ENCODE peak calls at places on chromosome 12, in five cellular contexts. Z is neural progenitor cell, O is PC-9, Y is hepatocyte, W is astrocyte. E is an unnamed sample. For H3K4me1, the result is how much of the 10 kb centered on the place peaks cover.

GRCh38 chr12:89636776-89637160 is 71.9 kb downstream of the ATP2B1 start:
- DNase-seq in W (no peak), Z (no peak), Y (no peak), O (no peak), E (no peak)

GRCh38 chr12:130959632-130960031 is 5.9 kb downstream of the ADGRD1 start:
- DNase-seq in Z (no peak), O (no peak), W (no peak), Y (no peak), E (no peak)

GRCh38 chr12:124869011-124869665 is 5.5 kb upstream of the SCARB1 start:
- DNase-seq in O (no peak), Y (no peak), W (no peak), Z (peak), E (no peak)

GRCh38 chr12:26443309-26443708 is 247.9 kb downstream of the SSPN start:
- DNase-seq in W (no peak), Z (no peak), Y (no peak), O (no peak), E (no peak)

GRCh38 chr12:80707830-80708534 is 548 bp downstream of the MYF6 start:
- DNase-seq in W (peak), Z (peak), O (no peak), Y (no peak), E (no peak)

GRCh38 chr12:6434205-6435180 is 10.3 kb upstream of the CD27 start:
- DNase-seq in Y (no peak), Z (no peak), O (no peak), W (no peak), E (no peak)

GRCh38 chr12:122046145-122046544 is 24.5 kb downstream of the BCL7A start:
- DNase-seq in Z (no peak), O (peak), W (no peak), Y (no peak), E (no peak)

GRCh38 chr12:9276990-9277389 is 68.8 kb upstream of the PZP start:
- DNase-seq in Y (no peak), W (no peak), O (no peak), Z (no peak), E (no peak)

GRCh38 chr12:9118161-9118560 is 2.4 kb upstream of the A2M start:
- DNase-seq in O (no peak), Y (no peak), W (no peak), Z (no peak), E (no peak)

GRCh38 chr12:1500095-1500801 is 94.1 kb downstream of the FBXL14 start:
- DNase-seq in O (peak), Y (no peak), Z (no peak), W (peak), E (no peak)

GRCh38 chr12:9039397-9039977 is 50.1 kb downstream of the KLRG1 start:
- DNase-seq in Z (peak), W (peak), O (no peak), Y (peak), E (peak)

GRCh38 chr12:92436847-92437246 is 265.9 kb upstream of the PLEKHG7 start:
- DNase-seq in Z (no peak), O (no peak), W (no peak), Y (no peak), E (no peak)

GRCh38 chr12:95996034-95996658 is at the start of gene HAL:
- DNase-seq in O (no peak), W (no peak), Y (peak), Z (no peak), E (peak)

GRCh38 chr12:24025153-24025798 is 75.8 kb upstream of the SOX5 start:
- DNase-seq in Z (peak), O (no peak), Y (no peak), W (no peak), E (peak)

GRCh38 chr12:79384551-79384950 is 306.2 kb downstream of the PAWR start:
- DNase-seq in W (no peak), Z (no peak), Y (no peak), O (no peak), E (no peak)

GRCh38 chr12:67034110-67034879 is 234.9 kb upstream of the CAND1 start:
- DNase-seq in O (peak), W (peak), Y (no peak), Z (peak), E (no peak)

GRCh38 chr12:64352181-64352580 is 38.4 kb downstream of the C12orf56 start:
- DNase-seq in O (no peak), W (no peak), Z (no peak), Y (no peak), E (peak)

GRCh38 chr12:91127751-91128150 is 16.5 kb upstream of the LUM start:
- DNase-seq in O (no peak), Z (no peak), W (peak), Y (peak), E (no peak)
- H3K4me1 ChIP-seq in O (under half), Z (under half), W (under half), Y (under half), E (under half)

DNA sequence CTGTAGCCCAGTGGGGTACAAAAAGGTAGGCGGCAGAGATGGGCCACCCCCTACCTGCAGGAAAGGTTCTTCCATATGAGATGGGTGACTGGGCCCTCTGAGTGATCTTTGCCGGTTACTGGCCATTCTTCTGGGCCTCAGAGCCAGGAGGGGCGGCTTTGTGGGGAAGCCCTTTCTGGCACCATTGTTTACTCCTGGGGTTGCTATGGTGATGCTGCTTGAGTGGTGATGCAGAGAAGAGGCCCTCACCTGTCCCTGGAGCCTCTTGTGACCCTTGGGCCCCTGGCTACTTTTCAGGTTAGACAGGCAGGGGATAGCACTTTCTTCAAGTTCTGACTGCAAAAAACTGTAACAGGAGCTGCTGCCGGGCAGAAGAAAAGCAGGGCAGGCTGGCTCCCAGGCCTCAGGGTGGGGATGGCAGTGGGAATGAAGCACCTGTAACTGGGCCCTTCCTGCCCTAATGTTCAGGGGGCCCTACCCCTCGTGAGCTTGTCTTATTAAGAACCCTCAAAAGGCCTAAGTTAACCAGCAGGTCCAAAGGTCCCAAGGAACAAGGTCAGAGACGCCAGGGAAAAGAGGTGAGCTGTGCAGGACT is at the start of gene TEX52:
- DNase-seq in W (no peak), Y (peak), O (peak), Z (peak), E (no peak)
- TF ChIP-seq CTCF in W (no peak), Y (no peak), O (no peak), Z (no peak), E (no peak)

GRCh38 chr12:44367916-44368315 is 508.2 kb downstream of the NELL2 start:
- DNase-seq in Y (no peak), Z (no peak), O (no peak), W (no peak), E (no peak)
- TF ChIP-seq EZH2 in Y (no peak), Z (no peak), O (no peak), W (no peak), E (no peak)

GRCh38 chr12:111359914-111360276 is 9.0 kb downstream of the PHETA1 start:
- DNase-seq in O (no peak), Z (no peak), Y (no peak), W (no peak), E (no peak)
- H3K4me1 ChIP-seq in O (under half), Z (under half), Y (under half), W (under half), E (under half)

DNA sequence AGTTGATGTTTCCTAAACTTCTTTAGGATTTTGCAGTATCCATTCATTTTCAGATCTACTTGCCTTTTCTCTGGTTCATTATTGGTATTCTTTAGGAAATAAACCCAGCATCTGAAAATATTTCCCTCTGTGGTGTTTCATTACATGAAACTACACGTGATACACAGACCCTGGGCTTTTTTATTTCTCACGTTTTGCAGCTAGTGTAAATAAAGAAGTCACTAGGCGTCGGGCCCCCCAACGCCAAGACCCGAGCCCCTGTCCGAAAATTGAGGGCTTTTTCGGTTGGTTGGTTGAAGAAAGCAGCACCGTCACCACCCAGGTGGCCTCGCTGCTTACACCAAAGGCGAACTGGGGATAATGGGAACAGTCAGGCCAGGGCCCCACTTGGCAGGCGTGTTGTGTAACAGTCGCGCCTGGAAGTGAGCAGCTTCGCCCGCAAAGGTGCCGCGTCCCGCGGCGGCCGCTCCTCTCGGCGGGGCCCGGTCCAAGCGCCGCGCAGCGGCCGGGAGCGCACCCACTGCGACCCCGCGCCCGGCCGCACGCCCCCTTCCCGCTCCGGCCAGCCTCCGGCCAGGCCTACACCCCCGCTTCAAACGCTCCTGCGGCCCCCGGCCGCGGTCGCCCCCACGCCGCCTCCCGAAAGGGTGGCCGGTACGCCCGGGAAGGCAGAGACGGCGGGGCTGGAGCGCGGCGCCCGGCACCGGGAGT is 1.2 kb downstream of the DUSP16 start:
- DNase-seq in O (peak), Y (no peak), Z (peak), W (peak), E (peak)
- TF ChIP-seq CTCF in O (no peak), Y (no peak), Z (peak), W (no peak), E (no peak)

DNA sequence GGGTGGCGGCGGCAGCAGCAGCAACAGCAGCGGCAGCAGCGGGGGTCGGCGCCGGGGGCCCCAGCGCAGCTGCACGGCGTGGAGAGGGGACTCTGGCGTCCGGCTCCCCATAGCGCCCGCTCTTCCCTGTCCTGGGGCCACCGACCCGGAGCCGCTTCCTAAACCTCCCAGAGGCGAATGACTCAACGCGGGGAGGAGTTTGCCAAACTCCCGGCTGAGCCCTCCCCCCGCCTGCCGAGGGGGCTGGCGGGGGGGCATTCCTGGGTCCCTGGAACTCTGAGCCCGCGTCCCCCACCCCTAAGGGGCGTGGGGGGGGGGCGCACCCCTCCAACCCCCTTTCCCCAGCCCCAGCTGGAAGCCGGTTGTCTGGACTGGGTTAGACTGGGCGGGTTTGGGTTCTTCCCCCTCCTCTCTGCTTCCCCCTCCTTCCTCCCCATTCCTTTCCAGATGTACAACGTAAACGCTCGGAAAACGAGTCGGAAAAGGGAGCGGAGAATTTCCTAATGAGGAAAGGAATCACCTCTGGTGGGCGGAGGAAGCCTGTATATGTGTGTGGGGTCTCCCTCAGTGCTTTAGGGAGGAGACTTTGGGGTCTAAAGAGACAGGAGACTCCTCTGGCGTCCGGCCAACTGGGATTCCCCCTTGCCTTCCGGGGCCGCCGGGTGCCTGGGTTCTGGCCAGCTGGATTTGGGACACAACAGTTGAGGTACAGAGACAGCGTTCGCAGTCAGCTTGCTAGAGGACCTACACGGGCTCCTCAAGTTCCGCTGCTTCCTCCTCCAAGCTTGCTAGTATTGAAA is at the start of gene ITGA5:
- DNase-seq in W (peak), O (peak), Z (peak), Y (peak), E (peak)
- TF ChIP-seq EZH2 in W (no peak), O (no peak), Z (no peak), Y (peak), E (no peak)

GRCh38 chr12:65951697-65952096 is 127.4 kb downstream of the HMGA2 start:
- DNase-seq in O (no peak), W (no peak), Z (no peak), Y (no peak), E (no peak)
- H3K4me1 ChIP-seq in O (under half), W (under half), Z (under half), Y (under half), E (half or more)

GRCh38 chr12:29818925-29819324 is 35.2 kb upstream of the TMTC1 start:
- DNase-seq in W (no peak), Y (no peak), O (no peak), Z (no peak), E (no peak)

GRCh38 chr12:29816869-29817730 is 33.4 kb upstream of the TMTC1 start:
- DNase-seq in W (no peak), Y (peak), Z (no peak), O (no peak), E (no peak)
- TF ChIP-seq CTCF in W (no peak), Y (no peak), Z (no peak), O (no peak), E (no peak)

GRCh38 chr12:18262514-18262913 is 1.2 kb downstream of the PIK3C2G start:
- DNase-seq in Z (no peak), Y (no peak), O (peak), W (no peak), E (no peak)

GRCh38 chr12:18261273-18261672 is at the start of gene PIK3C2G:
- DNase-seq in Y (peak), O (peak), Z (no peak), W (no peak), E (no peak)

GRCh38 chr12:18258929-18259328 is 2.4 kb upstream of the PIK3C2G start:
- DNase-seq in W (no peak), Y (no peak), O (no peak), Z (no peak), E (no peak)

GRCh38 chr12:18261906-18262305 is 588 bp downstream of the PIK3C2G start:
- DNase-seq in Z (no peak), W (no peak), O (peak), Y (no peak), E (no peak)

DNA sequence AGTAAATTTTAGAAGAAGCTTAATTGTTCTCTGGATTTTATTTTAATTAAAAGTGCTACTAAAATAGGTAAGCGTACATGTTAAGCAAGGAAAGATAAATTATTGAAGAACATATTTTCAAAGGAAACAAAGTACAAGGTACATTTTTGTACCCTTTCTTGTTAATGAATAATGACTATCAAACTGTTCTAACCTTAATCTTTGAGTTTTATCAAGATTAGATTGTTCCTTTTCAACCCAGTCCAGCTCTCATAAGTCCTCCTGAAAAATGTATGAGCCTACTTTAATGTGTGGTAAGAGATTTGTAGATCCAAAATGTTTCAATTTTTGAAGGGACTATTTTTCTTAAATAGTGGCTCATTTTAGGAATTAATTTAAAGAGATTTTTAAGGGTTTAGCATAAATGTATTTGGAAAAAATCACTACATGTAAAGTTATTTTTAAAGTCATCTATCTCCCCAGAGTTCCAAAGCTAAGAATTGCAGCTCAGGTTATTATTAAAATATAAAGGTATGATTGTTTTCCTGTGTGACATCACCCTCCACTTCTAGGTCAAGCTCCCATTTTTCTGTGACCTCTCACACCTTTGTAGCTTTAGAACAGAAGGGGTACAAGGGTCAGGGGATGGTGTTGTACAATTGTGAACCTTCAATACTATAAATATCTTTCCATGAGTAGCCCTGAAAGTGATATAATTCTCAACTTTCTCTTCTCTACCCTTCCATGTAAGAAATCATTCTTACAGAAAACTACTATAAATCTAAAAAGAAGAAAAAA is 1.2 kb upstream of the PIK3C2G start:
- DNase-seq in Y (no peak), Z (no peak), O (no peak), W (no peak), E (no peak)
- TF ChIP-seq EZH2 in Y (no peak), Z (no peak), O (no peak), W (no peak), E (no peak)

GRCh38 chr12:115085594-115085993 is 401.6 kb upstream of the TBX3 start:
- DNase-seq in Z (no peak), O (no peak), Y (no peak), W (no peak), E (no peak)
- H3K4me1 ChIP-seq in Z (under half), O (under half), Y (under half), W (under half), E (under half)

E was measured in A673.